ENCODE peak calls at places on chromosomes 4 and X, in eight cellular contexts. One of them, this sample, is unnamed.
A peak's percentile ranks its signal among the peaks of the same experiment; 100 is the strongest.

GRCh38 chr4:144817081-144817480 is 171.1 kb downstream of the HHIP start:
- DNase-seq in astrocyte: peak; percentile 54
- DNase-seq in WERI-Rb-1: no peak
- DNase-seq in GM12865: no peak
- DNase-seq in GM23338: no peak
- DNase-seq in bronchial epithelial cell: no peak
- DNase-seq in HFFc6: no peak
- DNase-seq in neural progenitor cell: no peak
- DNase-seq in this sample: no peak

GRCh38 chrX:23493941-23494374 is 159.3 kb downstream of the PTCHD1 start:
- DNase-seq in astrocyte: peak; percentile 59
- DNase-seq in WERI-Rb-1: no peak
- DNase-seq in GM12865: peak; percentile 65
- DNase-seq in GM23338: no peak
- DNase-seq in bronchial epithelial cell: peak; percentile 29
- DNase-seq in HFFc6: no peak
- DNase-seq in neural progenitor cell: no peak
- DNase-seq in this sample: no peak

GRCh38 chrX:13215729-13216128 is 104.1 kb downstream of the ATXN3L start:
- DNase-seq in astrocyte: peak; percentile 47
- DNase-seq in WERI-Rb-1: no peak
- DNase-seq in GM12865: no peak
- DNase-seq in GM23338: no peak
- DNase-seq in bronchial epithelial cell: no peak
- DNase-seq in HFFc6: no peak
- DNase-seq in neural progenitor cell: no peak
- DNase-seq in this sample: no peak

GRCh38 chrX:10536744-10537143 is 83.6 kb downstream of the MID1 start:
- DNase-seq in astrocyte: no peak
- DNase-seq in WERI-Rb-1: no peak
- DNase-seq in GM12865: no peak
- DNase-seq in GM23338: no peak
- DNase-seq in bronchial epithelial cell: no peak
- DNase-seq in HFFc6: no peak
- DNase-seq in neural progenitor cell: no peak
- DNase-seq in this sample: no peak

GRCh38 chrX:46770817-46771163 is 11.9 kb upstream of the SLC9A7 start:
- DNase-seq in astrocyte: peak; percentile 91
- DNase-seq in WERI-Rb-1: no peak
- DNase-seq in GM12865: no peak
- DNase-seq in GM23338: no peak
- DNase-seq in bronchial epithelial cell: peak; percentile 90
- DNase-seq in HFFc6: peak; percentile 88
- DNase-seq in neural progenitor cell: no peak
- DNase-seq in this sample: no peak

GRCh38 chr4:74032064-74032463 is 6.4 kb downstream of the CXCL3 start:
- DNase-seq in astrocyte: no peak
- DNase-seq in WERI-Rb-1: no peak
- DNase-seq in GM12865: no peak
- DNase-seq in GM23338: no peak
- DNase-seq in bronchial epithelial cell: peak; percentile 37
- DNase-seq in HFFc6: no peak
- DNase-seq in neural progenitor cell: no peak
- DNase-seq in this sample: no peak

GRCh38 chr4:123233409-123233808 is 163.2 kb upstream of the SPRY1 start:
- DNase-seq in astrocyte: peak; percentile 49
- DNase-seq in WERI-Rb-1: no peak
- DNase-seq in GM12865: no peak
- DNase-seq in GM23338: no peak
- DNase-seq in bronchial epithelial cell: no peak
- DNase-seq in HFFc6: no peak
- DNase-seq in neural progenitor cell: no peak
- DNase-seq in this sample: no peak

GRCh38 chr4:76283900-76284299 is 22.6 kb upstream of the STBD1 start:
- DNase-seq in astrocyte: no peak
- DNase-seq in WERI-Rb-1: no peak
- DNase-seq in GM12865: peak; percentile 5
- DNase-seq in GM23338: no peak
- DNase-seq in bronchial epithelial cell: no peak
- DNase-seq in HFFc6: no peak
- DNase-seq in neural progenitor cell: no peak
- DNase-seq in this sample: no peak

GRCh38 chr4:127505203-127505602 is 127.6 kb upstream of the INTU start:
- DNase-seq in astrocyte: peak; percentile 73
- DNase-seq in WERI-Rb-1: no peak
- DNase-seq in GM12865: no peak
- DNase-seq in GM23338: no peak
- DNase-seq in bronchial epithelial cell: peak; percentile 38
- DNase-seq in HFFc6: peak; percentile 14
- DNase-seq in neural progenitor cell: no peak
- DNase-seq in this sample: no peak

GRCh38 chr4:144645102-144645469 is 870 bp upstream of the HHIP start:
- DNase-seq in astrocyte: no peak
- DNase-seq in WERI-Rb-1: peak; percentile 19
- DNase-seq in GM12865: no peak
- DNase-seq in GM23338: peak; percentile 45
- DNase-seq in bronchial epithelial cell: no peak
- DNase-seq in HFFc6: no peak
- DNase-seq in neural progenitor cell: peak; percentile 15
- DNase-seq in this sample: no peak

GRCh38 chrX:70508296-70508911 is 63.8 kb downstream of the DLG3 start:
- DNase-seq in astrocyte: no peak
- DNase-seq in WERI-Rb-1: peak; percentile 31
- DNase-seq in GM12865: peak; percentile 36
- DNase-seq in GM23338: no peak
- DNase-seq in bronchial epithelial cell: peak; percentile 54
- DNase-seq in HFFc6: no peak
- DNase-seq in neural progenitor cell: peak; percentile 5
- DNase-seq in this sample: no peak

GRCh38 chr4:14787894-14788293 is 214.4 kb upstream of the CPEB2 start:
- DNase-seq in astrocyte: no peak
- DNase-seq in WERI-Rb-1: peak; percentile 24
- DNase-seq in GM12865: peak; percentile 51
- DNase-seq in GM23338: peak; percentile 65
- DNase-seq in bronchial epithelial cell: peak; percentile 44
- DNase-seq in HFFc6: no peak
- DNase-seq in neural progenitor cell: no peak
- DNase-seq in this sample: no peak

GRCh38 chrX:118116308-118117068 is at the start of gene KLHL13:
- DNase-seq in astrocyte: no peak
- DNase-seq in WERI-Rb-1: no peak
- DNase-seq in GM12865: peak; percentile 39
- DNase-seq in GM23338: peak; percentile 50
- DNase-seq in bronchial epithelial cell: no peak
- DNase-seq in HFFc6: no peak
- DNase-seq in neural progenitor cell: peak; percentile 75
- DNase-seq in this sample: no peak

GRCh38 chrX:42846741-42847140 is 68.8 kb upstream of the PPP1R2C start:
- DNase-seq in astrocyte: peak; percentile 2
- DNase-seq in WERI-Rb-1: no peak
- DNase-seq in GM12865: no peak
- DNase-seq in GM23338: no peak
- DNase-seq in bronchial epithelial cell: no peak
- DNase-seq in HFFc6: no peak
- DNase-seq in neural progenitor cell: no peak
- DNase-seq in this sample: no peak

DNA sequence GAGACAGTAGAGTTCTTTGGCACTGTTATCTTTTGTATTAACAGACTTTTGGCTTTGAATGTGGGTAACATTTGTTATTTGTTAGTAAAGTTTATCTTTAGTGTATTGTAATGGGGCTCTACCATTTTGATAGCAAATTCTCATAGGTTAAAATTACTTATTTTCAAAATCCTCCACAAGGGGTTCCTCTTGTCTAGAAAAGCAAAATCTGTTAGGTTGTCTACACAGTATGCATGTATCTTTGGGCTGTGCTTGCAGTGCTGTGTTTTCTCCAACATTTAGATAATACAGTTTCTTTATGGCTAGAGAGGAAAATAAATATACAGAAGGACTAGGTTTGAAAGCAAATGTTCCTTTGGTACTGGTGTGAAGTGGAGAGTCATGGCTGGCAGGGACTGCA is 40.2 kb downstream of the POLR2B start:
- DNase-seq in astrocyte: no peak
- DNase-seq in WERI-Rb-1: no peak
- DNase-seq in GM12865: no peak
- DNase-seq in GM23338: no peak
- DNase-seq in bronchial epithelial cell: no peak
- DNase-seq in HFFc6: no peak
- DNase-seq in neural progenitor cell: no peak
- DNase-seq in this sample: no peak
- TF ChIP-seq CTCF in astrocyte: peak; percentile 12
- TF ChIP-seq CTCF in WERI-Rb-1: no peak
- TF ChIP-seq CTCF in GM12865: no peak
- TF ChIP-seq CTCF in GM23338: no peak
- TF ChIP-seq CTCF in bronchial epithelial cell: no peak
- TF ChIP-seq CTCF in HFFc6: peak; percentile 59
- TF ChIP-seq CTCF in neural progenitor cell: no peak
- TF ChIP-seq CTCF in this sample: no peak

GRCh38 chr4:24914460-24914859 is 1.6 kb upstream of the CCDC149 start:
- DNase-seq in astrocyte: no peak
- DNase-seq in WERI-Rb-1: no peak
- DNase-seq in GM12865: no peak
- DNase-seq in GM23338: no peak
- DNase-seq in bronchial epithelial cell: peak; percentile 25
- DNase-seq in HFFc6: no peak
- DNase-seq in neural progenitor cell: no peak
- DNase-seq in this sample: no peak

GRCh38 chr4:24913099-24913445 is 230 bp upstream of the CCDC149 start:
- DNase-seq in astrocyte: no peak
- DNase-seq in WERI-Rb-1: no peak
- DNase-seq in GM12865: no peak
- DNase-seq in GM23338: no peak
- DNase-seq in bronchial epithelial cell: no peak
- DNase-seq in HFFc6: no peak
- DNase-seq in neural progenitor cell: no peak
- DNase-seq in this sample: no peak

GRCh38 chr4:24915121-24915922 is 2.5 kb upstream of the CCDC149 start:
- DNase-seq in astrocyte: no peak
- DNase-seq in WERI-Rb-1: peak; percentile 68
- DNase-seq in GM12865: no peak
- DNase-seq in GM23338: peak; percentile 61
- DNase-seq in bronchial epithelial cell: no peak
- DNase-seq in HFFc6: no peak
- DNase-seq in neural progenitor cell: peak; percentile 49
- DNase-seq in this sample: no peak

GRCh38 chr4:24910504-24910903 is 2.3 kb downstream of the CCDC149 start:
- DNase-seq in astrocyte: peak; percentile 87
- DNase-seq in WERI-Rb-1: no peak
- DNase-seq in GM12865: no peak
- DNase-seq in GM23338: no peak
- DNase-seq in bronchial epithelial cell: peak; percentile 22
- DNase-seq in HFFc6: peak; percentile 92
- DNase-seq in neural progenitor cell: no peak
- DNase-seq in this sample: no peak

DNA sequence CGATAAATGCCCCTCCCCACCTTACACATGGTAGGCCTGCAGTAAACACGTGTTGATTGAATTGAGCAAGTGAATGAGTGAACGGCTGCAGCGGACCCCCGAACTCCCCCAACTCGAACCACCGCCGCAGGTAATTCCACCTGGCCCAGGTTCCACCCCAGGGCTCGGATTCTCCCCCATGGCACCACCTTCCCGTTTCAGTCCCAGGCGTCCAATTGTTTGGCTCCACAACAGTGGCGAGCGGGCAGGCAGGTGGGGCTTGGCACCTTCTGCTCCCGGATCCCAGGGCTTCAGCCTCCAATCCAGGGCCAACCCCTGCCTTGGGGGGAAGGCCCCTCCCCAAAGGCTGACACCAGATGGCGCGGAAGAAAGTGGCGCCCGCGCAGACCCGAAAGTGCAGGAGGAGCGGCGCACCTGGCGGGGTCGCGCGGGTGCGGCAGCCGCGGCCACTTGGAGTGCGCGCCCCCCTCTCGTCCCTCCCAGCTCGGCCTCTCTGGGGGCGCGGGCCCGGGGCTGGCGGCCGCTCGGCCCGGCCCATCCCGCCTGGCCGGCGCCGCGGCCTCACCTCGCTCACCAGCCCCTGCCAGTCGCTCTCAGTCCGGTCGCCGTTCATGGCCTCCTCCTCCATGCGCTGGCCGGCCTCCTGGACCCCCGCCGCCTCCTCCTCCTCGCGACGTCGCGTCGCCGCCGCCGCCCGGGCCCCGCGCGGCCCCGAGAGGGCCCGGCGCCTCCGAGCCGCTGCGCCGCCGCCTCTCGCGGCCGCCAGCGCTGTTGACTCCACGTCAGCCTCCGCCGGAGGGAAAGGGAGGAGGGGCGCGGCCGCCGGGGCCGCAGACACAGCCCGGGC is at the start of gene CCDC149:
- DNase-seq in astrocyte: peak; percentile 55
- DNase-seq in WERI-Rb-1: peak; percentile 96
- DNase-seq in GM12865: no peak
- DNase-seq in GM23338: peak; percentile 83
- DNase-seq in bronchial epithelial cell: peak; percentile 49
- DNase-seq in HFFc6: peak; percentile 34
- DNase-seq in neural progenitor cell: peak; percentile 89
- DNase-seq in this sample: no peak
- TF ChIP-seq CTCF in astrocyte: no peak
- TF ChIP-seq CTCF in WERI-Rb-1: peak; percentile 8
- TF ChIP-seq CTCF in GM12865: no peak
- TF ChIP-seq CTCF in GM23338: peak; percentile 14
- TF ChIP-seq CTCF in bronchial epithelial cell: no peak
- TF ChIP-seq CTCF in HFFc6: peak; percentile 1
- TF ChIP-seq CTCF in neural progenitor cell: peak; percentile 30
- TF ChIP-seq CTCF in this sample: no peak

DNA sequence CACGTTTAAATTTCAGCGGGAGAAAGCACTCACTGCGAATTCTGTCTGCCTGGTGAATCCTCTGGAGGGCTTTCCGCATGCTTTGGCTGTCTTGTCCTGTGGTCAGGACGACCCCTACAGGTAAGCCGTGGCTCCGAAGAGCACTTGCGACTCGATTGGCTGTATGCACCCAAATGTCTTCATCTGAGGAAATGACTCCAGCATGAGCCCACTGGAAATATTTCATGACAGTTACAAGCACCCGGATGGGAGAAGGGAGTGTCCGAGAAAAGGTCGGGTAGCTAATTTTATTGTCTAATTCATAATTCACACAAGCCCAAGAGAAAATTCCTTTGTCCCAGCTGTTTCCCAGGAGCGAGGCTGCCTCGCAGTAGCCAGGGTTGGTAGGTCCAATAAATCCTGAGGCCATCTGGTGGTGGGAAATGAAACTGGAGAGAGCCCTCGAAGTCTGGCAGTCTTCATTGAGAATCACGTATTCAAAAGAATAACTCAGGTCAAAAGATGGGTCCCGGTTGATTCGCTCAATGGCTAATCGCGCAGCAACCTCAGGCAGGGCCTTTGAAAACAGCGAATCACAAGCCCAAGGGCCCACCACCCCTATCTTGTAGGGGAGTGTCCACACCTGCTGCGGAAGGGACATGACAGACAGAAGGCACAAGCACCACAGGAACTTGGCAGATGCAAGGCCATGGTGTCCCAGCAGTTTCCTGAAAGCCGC is 6.6 kb downstream of the GUCY2F start:
- DNase-seq in astrocyte: peak; percentile 12
- DNase-seq in WERI-Rb-1: peak; percentile 26
- DNase-seq in GM12865: peak; percentile 11
- DNase-seq in GM23338: peak; percentile 74
- DNase-seq in bronchial epithelial cell: peak; percentile 56
- DNase-seq in HFFc6: peak; percentile 21
- DNase-seq in neural progenitor cell: peak; percentile 91
- DNase-seq in this sample: no peak
- TF ChIP-seq CTCF in astrocyte: peak; percentile 43
- TF ChIP-seq CTCF in WERI-Rb-1: peak; percentile 36
- TF ChIP-seq CTCF in GM12865: no peak
- TF ChIP-seq CTCF in GM23338: peak; percentile 75
- TF ChIP-seq CTCF in bronchial epithelial cell: peak; percentile 36
- TF ChIP-seq CTCF in HFFc6: peak; percentile 72
- TF ChIP-seq CTCF in neural progenitor cell: peak; percentile 78
- TF ChIP-seq CTCF in this sample: peak; percentile 49

GRCh38 chr4:7526491-7526890 is 91.8 kb upstream of the PSAPL1 start:
- DNase-seq in astrocyte: no peak
- DNase-seq in WERI-Rb-1: peak; percentile 46
- DNase-seq in GM12865: no peak
- DNase-seq in GM23338: peak; percentile 50
- DNase-seq in bronchial epithelial cell: no peak
- DNase-seq in HFFc6: no peak
- DNase-seq in neural progenitor cell: peak; percentile 32
- DNase-seq in this sample: no peak
- TF ChIP-seq CTCF in astrocyte: no peak
- TF ChIP-seq CTCF in WERI-Rb-1: peak; percentile 50
- TF ChIP-seq CTCF in GM12865: no peak
- TF ChIP-seq CTCF in GM23338: peak; percentile 50
- TF ChIP-seq CTCF in bronchial epithelial cell: no peak
- TF ChIP-seq CTCF in HFFc6: no peak
- TF ChIP-seq CTCF in neural progenitor cell: peak; percentile 31
- TF ChIP-seq CTCF in this sample: no peak